ENCODE peak calls at places on chromosomes 2 and 18, in four cellular contexts. F is HepG2, A is GM12878, I is H1. M is an unnamed sample.

GRCh38 chr18:220708-221107 is 47.1 kb downstream of the THOC1 start:
- DNase-seq in F (no peak), I (no peak), A (no peak), M (no peak)

GRCh38 chr2:2856723-2857415 is 520.7 kb downstream of the EIPR1 start:
- DNase-seq in A (no peak), F (no peak), I (no peak), M (no peak)

GRCh38 chr2:65081232-65081685 is 25.0 kb downstream of the CEP68 start:
- DNase-seq in F (no peak), I (no peak), A (no peak), M (no peak)

GRCh38 chr2:7749895-7750559 is 832.8 kb downstream of the RNF144A start:
- DNase-seq in F (no peak), A (no peak), I (no peak), M (no peak)

GRCh38 chr2:138722316-138722715 is 57.9 kb downstream of the NXPH2 start:
- DNase-seq in I (no peak), A (no peak), F (no peak), M (no peak)

GRCh38 chr2:143333168-143333791 is 204.1 kb downstream of the ARHGAP15 start:
- DNase-seq in F (peak; percentile 3), I (no peak), A (no peak), M (no peak)

GRCh38 chr2:118667366-118667765 is 180.1 kb downstream of the EN1 start:
- DNase-seq in A (no peak), F (no peak), I (no peak), M (no peak)

GRCh38 chr2:28552045-28552823 is 56.4 kb downstream of the PLB1 start:
- DNase-seq in A (no peak), I (no peak), F (no peak), M (no peak)

GRCh38 chr2:133266075-133266925 is 302.0 kb downstream of the NCKAP5 start:
- DNase-seq in F (no peak), A (no peak), I (peak; percentile 83), M (no peak)

GRCh38 chr2:241849616-241850543 is 8.8 kb downstream of the PDCD1 start:
- DNase-seq in F (peak; percentile 34), A (no peak), I (peak; percentile 42), M (no peak)

GRCh38 chr2:20509766-20510490 is 63.1 kb downstream of the RHOB start:
- DNase-seq in A (no peak), I (peak; percentile 79), F (peak; percentile 76), M (peak; percentile 72)

GRCh38 chr2:46385786-46386577 is 88.8 kb downstream of the EPAS1 start:
- DNase-seq in F (no peak), A (no peak), I (no peak), M (no peak)

GRCh38 chr2:66570471-66570870 is 135.5 kb downstream of the MEIS1 start:
- DNase-seq in A (no peak), F (no peak), I (no peak), M (no peak)

GRCh38 chr2:19574788-19575260 is 216.4 kb upstream of the OSR1 start:
- DNase-seq in I (no peak), A (no peak), F (no peak), M (no peak)

GRCh38 chr2:32291746-32292145 is 14.0 kb downstream of the YIPF4 start:
- DNase-seq in A (no peak), I (no peak), F (no peak), M (no peak)

GRCh38 chr2:67842375-67842959 is 220.3 kb downstream of the C1D start:
- DNase-seq in A (no peak), F (no peak), I (no peak), M (no peak)

GRCh38 chr18:49135871-49136270 is 185.1 kb upstream of the SMAD7 start:
- DNase-seq in I (no peak), F (peak; percentile 78), A (no peak), M (no peak)

GRCh38 chr18:48540329-48541025 is 1.6 kb downstream of the CTIF start:
- DNase-seq in A (no peak), I (peak; percentile 71), F (peak; percentile 57), M (no peak)

GRCh38 chr2:129069875-129070594 is 751.4 kb upstream of the HS6ST1 start:
- DNase-seq in I (no peak), F (peak; percentile 8), A (no peak), M (no peak)

GRCh38 chr18:78949216-78949615 is 30.4 kb upstream of the SALL3 start:
- DNase-seq in I (no peak), A (no peak), F (no peak), M (no peak)

GRCh38 chr2:68452168-68452890 is 14.8 kb downstream of the FBXO48 start:
- DNase-seq in F (no peak), A (no peak), I (no peak), M (no peak)

GRCh38 chr2:162007447-162008040 is 66.5 kb downstream of the DPP4 start:
- DNase-seq in F (no peak), A (no peak), I (no peak), M (no peak)

GRCh38 chr2:106990307-106990706 is 104.3 kb upstream of the ST6GAL2 start:
- DNase-seq in A (no peak), I (no peak), F (no peak), M (no peak)

DNA sequence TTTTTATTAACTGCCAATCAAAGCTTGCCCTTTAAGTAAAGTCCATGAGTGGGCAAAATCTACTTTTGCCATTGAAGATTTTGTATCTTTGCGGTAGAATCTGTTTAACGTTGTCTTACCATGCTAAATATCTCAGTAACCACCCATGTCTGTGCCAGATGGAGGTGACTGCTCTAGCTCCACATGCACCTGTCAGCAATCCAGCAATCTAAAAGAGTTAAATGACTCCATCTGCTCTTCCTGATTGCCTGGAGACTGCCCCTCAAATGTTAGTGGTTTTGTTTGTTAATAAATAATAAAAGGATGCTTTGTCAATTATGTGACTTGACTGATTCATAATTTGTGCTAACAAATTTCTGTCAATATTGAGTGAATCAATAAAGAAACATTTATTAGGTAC is 141.6 kb downstream of the RBM43 start:
- DNase-seq in I (no peak), F (no peak), A (no peak), M (no peak)
- TF ChIP-seq SUZ12 in I (no peak), F (no peak), A (no peak), M (no peak)

DNA sequence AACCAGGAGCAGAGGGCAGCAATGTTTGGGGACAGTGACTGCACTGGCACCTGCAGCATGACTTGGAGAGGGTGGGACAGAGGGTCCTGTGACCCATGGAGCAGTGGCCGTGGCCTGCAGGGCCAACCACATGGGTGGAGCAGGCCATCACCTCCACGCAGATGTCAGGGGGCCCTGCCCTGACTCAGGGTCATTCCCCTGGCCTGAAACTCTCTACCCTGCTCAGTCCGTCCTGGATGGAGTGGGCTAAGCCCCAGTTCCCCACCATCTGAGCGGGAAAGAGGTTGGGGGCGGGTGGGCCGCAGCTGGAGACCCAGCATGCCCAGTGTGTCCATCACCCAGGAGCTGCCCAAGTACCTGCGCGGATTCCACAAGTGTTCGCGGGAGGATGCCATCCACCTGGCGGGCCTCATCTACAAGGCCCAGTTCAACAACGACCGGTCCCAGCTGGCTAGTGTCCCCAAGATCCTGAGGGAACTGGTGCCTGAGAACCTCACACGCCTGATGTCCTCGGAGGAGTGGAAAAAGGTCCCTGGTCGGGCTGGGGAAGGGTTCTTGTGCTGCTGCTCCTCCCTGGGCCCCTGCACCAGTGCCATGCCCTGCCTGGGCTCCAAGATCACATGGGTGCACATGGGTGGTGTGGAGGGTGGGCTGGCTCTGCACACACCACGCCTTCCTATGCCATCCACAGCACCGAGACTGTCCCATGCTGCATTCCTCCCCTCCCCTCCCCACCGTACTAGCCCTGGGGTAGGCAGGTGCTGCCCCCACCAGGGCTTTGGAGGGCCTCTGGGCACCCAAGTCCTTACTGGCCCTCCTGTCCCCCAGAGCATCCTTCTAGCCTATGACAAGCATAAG is 10.3 kb upstream of the GPR17 start:
- DNase-seq in A (no peak), I (no peak), F (no peak), M (no peak)
- H3K4me1 ChIP-seq in A (peaks cover 17% of the 10 kb centered on the region), I (no peaks in the 10 kb centered on the region), F (peaks cover 31% of the 10 kb centered on the region), M (peaks cover 39% of the 10 kb centered on the region)

GRCh38 chr2:165693838-165694237 is 100.2 kb downstream of the GALNT3 start:
- DNase-seq in F (no peak), A (no peak), I (no peak), M (no peak)

GRCh38 chr2:165697727-165698620 is 96.1 kb downstream of the GALNT3 start:
- DNase-seq in I (no peak), F (no peak), A (no peak), M (no peak)

GRCh38 chr2:165700511-165700910 is 93.5 kb downstream of the GALNT3 start:
- DNase-seq in F (no peak), A (no peak), I (no peak), M (no peak)

GRCh38 chr2:165699931-165700330 is 94.1 kb downstream of the GALNT3 start:
- DNase-seq in I (no peak), F (no peak), A (no peak), M (no peak)

DNA sequence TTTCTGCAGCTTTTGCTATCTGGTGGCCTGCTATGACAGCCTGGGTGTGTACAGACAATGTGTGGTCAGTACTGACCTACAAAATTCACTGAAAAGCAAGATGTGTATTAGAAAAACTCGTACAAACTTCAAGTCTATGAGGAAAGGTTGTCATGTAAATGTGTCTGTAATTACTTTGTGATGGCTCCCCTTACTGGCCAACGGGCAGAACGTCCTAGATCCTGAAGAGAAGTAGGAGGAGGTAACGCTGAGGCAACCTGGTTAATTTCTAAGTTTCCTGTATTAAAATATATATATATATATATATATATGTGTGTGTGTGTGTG is 95.5 kb downstream of the GALNT3 start:
- DNase-seq in A (peak; percentile 27), I (peak; percentile 69), F (peak; percentile 44), M (peak; percentile 38)
- H3K9ac ChIP-seq in A (no peak overlapping the region), I (no peak overlapping the region), F (no peak overlapping the region), M (no peak overlapping the region)

GRCh38 chr2:239239607-239240479 is 161.0 kb downstream of the HDAC4 start:
- DNase-seq in I (no peak), A (no peak), F (no peak), M (no peak)
- TF ChIP-seq SUZ12 in I (no peak), A (no peak), F (no peak), M (no peak)

GRCh38 chr18:77098554-77099174 is 33.9 kb downstream of the MBP start:
- DNase-seq in I (no peak), A (no peak), F (no peak), M (no peak)
- H3K4me1 ChIP-seq in I (peaks cover 11% of the 10 kb centered on the region), A (peaks cover 77% of the 10 kb centered on the region), F (peaks cover 1% of the 10 kb centered on the region), M (peaks cover 9% of the 10 kb centered on the region)

GRCh38 chr18:37482433-37482832 is 83.2 kb downstream of the CELF4 start:
- DNase-seq in A (no peak), F (no peak), I (no peak), M (no peak)

GRCh38 chr18:37483221-37483971 is 82.2 kb downstream of the CELF4 start:
- DNase-seq in A (no peak), I (no peak), F (no peak), M (peak; percentile 42)

GRCh38 chr18:37484893-37485834 is 80.4 kb downstream of the CELF4 start:
- DNase-seq in F (no peak), A (no peak), I (peak; percentile 77), M (peak; percentile 36)

GRCh38 chr18:37486848-37487247 is 78.8 kb downstream of the CELF4 start:
- DNase-seq in A (no peak), I (no peak), F (no peak), M (no peak)

GRCh38 chr18:37483984-37484892 is 81.4 kb downstream of the CELF4 start:
- DNase-seq in I (no peak), F (no peak), A (no peak), M (no peak)
- H3K9ac ChIP-seq in I (no peak overlapping the region), F (no peak overlapping the region), A (no peak overlapping the region), M (no peak overlapping the region)